ENCODE peak calls at places on chromosomes 13 and 19, in seven cellular contexts. Z is body of pancreas, S is fibroblast of lung, F is prostate gland, Y is H1, M is PC-3, I is IMR-90. H is an unnamed sample.

GRCh38 chr13:71320452-71320851 is 546.6 kb downstream of the DACH1 start:
- DNase-seq in S (peak; percentile 49), Z (no peak), Y (peak; percentile 51), I (peak; percentile 41), M (peak; percentile 38), F (no peak), H (no peak)

GRCh38 chr19:40273469-40274360 is 11.4 kb downstream of the AKT2 start:
- DNase-seq in I (no peak), F (no peak), Y (no peak), S (no peak), Z (no peak), M (no peak), H (no peak)

GRCh38 chr13:86757236-86757978 is 913.8 kb upstream of the SLITRK5 start:
- DNase-seq in Z (no peak), F (no peak), Y (peak; percentile 45), I (no peak), S (no peak), M (peak; percentile 82), H (no peak)

GRCh38 chr13:94524407-94524806 is 44.9 kb upstream of the DCT start:
- DNase-seq in Y (no peak), I (no peak), S (no peak), M (no peak), Z (no peak), F (no peak), H (no peak)

GRCh38 chr13:23934481-23934880 is 37.2 kb upstream of the C1QTNF9B start:
- DNase-seq in Y (no peak), F (no peak), S (peak; percentile 53), I (peak; percentile 18), M (no peak), Z (no peak), H (no peak)

GRCh38 chr13:30744686-30745085 is 9.3 kb downstream of the ALOX5AP start:
- DNase-seq in S (no peak), F (no peak), I (no peak), Z (no peak), M (no peak), Y (no peak), H (no peak)

GRCh38 chr13:85544756-85545155 is 254.5 kb downstream of the SLITRK6 start:
- DNase-seq in M (no peak), Y (no peak), I (no peak), F (no peak), Z (no peak), S (no peak), H (no peak)

GRCh38 chr19:46862974-46863632 is 2.3 kb downstream of the ARHGAP35 start:
- DNase-seq in Y (no peak), I (no peak), Z (no peak), S (no peak), M (no peak), F (no peak), H (no peak)

GRCh38 chr13:113732961-113733950 is 25.8 kb upstream of the TMEM255B start:
- DNase-seq in S (no peak), M (no peak), I (no peak), Z (no peak), Y (no peak), F (no peak), H (no peak)

GRCh38 chr13:79776538-79776937 is 295.6 kb downstream of the NDFIP2 start:
- DNase-seq in M (peak; percentile 6), Y (no peak), Z (no peak), I (peak; percentile 50), F (no peak), S (peak; percentile 59), H (no peak)

GRCh38 chr13:66154981-66155380 is 1075.2 kb downstream of the PCDH9 start:
- DNase-seq in I (peak; percentile 16), M (no peak), Y (no peak), Z (no peak), S (peak; percentile 5), F (no peak), H (no peak)

GRCh38 chr13:48154671-48155070 is 59.8 kb upstream of the MED4 start:
- DNase-seq in Y (no peak), I (no peak), M (no peak), S (no peak), Z (no peak), F (no peak), H (no peak)

GRCh38 chr19:45774765-45775164 is 5.7 kb upstream of the SIX5 start:
- DNase-seq in I (no peak), S (no peak), Y (peak; percentile 81), F (no peak), Z (peak; percentile 51), M (no peak), H (no peak)

GRCh38 chr19:51480590-51480989 is 2.3 kb downstream of the CEACAM18 start:
- DNase-seq in I (no peak), M (peak; percentile 57), Z (no peak), S (no peak), F (no peak), Y (no peak), H (no peak)

GRCh38 chr13:40599146-40599545 is 67.3 kb downstream of the FOXO1 start:
- DNase-seq in Z (no peak), Y (no peak), M (no peak), F (no peak), I (no peak), S (no peak), H (no peak)

GRCh38 chr19:18109731-18110671 is 12.4 kb downstream of the MAST3 start:
- DNase-seq in Z (peak; percentile 75), F (no peak), Y (peak; percentile 84), S (no peak), I (no peak), M (peak; percentile 29), H (peak; percentile 46)

GRCh38 chr19:7705387-7706187 is 3.7 kb upstream of the FCER2 start:
- DNase-seq in M (no peak), Y (no peak), S (no peak), F (peak; percentile 6), I (no peak), Z (peak; percentile 24), H (peak; percentile 39)

GRCh38 chr19:1809663-1810062 is 2.4 kb downstream of the ATP8B3 start:
- DNase-seq in F (no peak), M (no peak), Z (no peak), S (no peak), I (no peak), Y (no peak), H (no peak)

GRCh38 chr13:112664501-112665203 is 25.2 kb upstream of the ATP11A start:
- DNase-seq in F (no peak), I (peak; percentile 47), Z (no peak), S (no peak), M (no peak), Y (no peak), H (no peak)

GRCh38 chr13:28576037-28576436 is 81.1 kb upstream of the FLT1 start:
- DNase-seq in M (no peak), S (no peak), Z (no peak), Y (no peak), F (no peak), I (no peak), H (no peak)

GRCh38 chr19:57016491-57016890 is 103.3 kb upstream of the USP29 start:
- DNase-seq in Z (no peak), I (no peak), Y (no peak), M (no peak), F (no peak), S (no peak), H (no peak)

GRCh38 chr19:4760285-4760650 is 31.3 kb upstream of the FEM1A start:
- DNase-seq in Y (no peak), M (no peak), Z (peak; percentile 14), S (no peak), F (no peak), I (no peak), H (no peak)
- H3K4me3 ChIP-seq in Y (peak overlapping the region; percentile 53), M (peak overlapping the region; percentile 57), Z (no peak overlapping the region), S (no peak overlapping the region), F (no peak overlapping the region), I (no peak overlapping the region), H (no peak overlapping the region)

GRCh38 chr13:103531278-103531677 is 465.1 kb upstream of the SLC10A2 start:
- DNase-seq in F (no peak), I (no peak), M (no peak), S (no peak), Y (no peak), Z (no peak), H (no peak)

GRCh38 chr13:103521532-103521931 is 455.3 kb upstream of the SLC10A2 start:
- DNase-seq in Y (no peak), I (no peak), M (no peak), Z (no peak), F (no peak), S (no peak), H (no peak)

GRCh38 chr13:103523853-103524252 is 457.6 kb upstream of the SLC10A2 start:
- DNase-seq in M (no peak), I (no peak), F (no peak), Y (no peak), S (no peak), Z (no peak), H (no peak)

GRCh38 chr13:103528437-103528836 is 462.2 kb upstream of the SLC10A2 start:
- DNase-seq in M (no peak), S (no peak), Z (no peak), I (no peak), Y (no peak), F (no peak), H (no peak)

DNA sequence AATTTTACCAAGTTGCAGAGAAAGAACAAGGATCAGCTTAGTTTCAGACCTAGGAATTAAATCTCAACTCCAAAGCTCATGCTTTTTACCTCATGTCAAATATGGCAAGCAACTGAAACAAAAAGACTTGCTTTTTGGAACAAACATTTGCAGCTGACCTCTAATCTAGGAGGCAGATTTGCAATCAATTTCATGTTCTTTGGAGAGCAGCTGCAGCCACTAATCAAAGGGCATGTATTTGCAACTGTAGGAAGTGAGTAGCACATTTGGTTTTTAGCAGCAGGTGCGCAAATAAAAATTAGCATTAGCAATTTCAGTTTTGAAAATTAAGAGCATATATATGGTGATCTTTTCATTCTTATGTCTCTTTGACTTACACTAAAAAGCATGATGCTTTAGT is 459.3 kb upstream of the SLC10A2 start:
- DNase-seq in F (no peak), M (no peak), Y (no peak), S (no peak), Z (no peak), I (no peak), H (no peak)
- H3K9me3 ChIP-seq in F (no peaks in the 10 kb centered on the region), M (no peaks in the 10 kb centered on the region), Y (no peaks in the 10 kb centered on the region), S (no peaks in the 10 kb centered on the region), Z (no peaks in the 10 kb centered on the region), I (no peaks in the 10 kb centered on the region), H (no peaks in the 10 kb centered on the region)

GRCh38 chr13:21538753-21539152 is 65.2 kb downstream of the MICU2 start:
- DNase-seq in Z (no peak), M (no peak), Y (no peak), S (no peak), F (no peak), I (no peak), H (no peak)
- H3K27ac ChIP-seq in Z (no peak overlapping the region), M (no peak overlapping the region), Y (no peak overlapping the region), S (no peak overlapping the region), F (no peak overlapping the region), I (no peak overlapping the region), H (no peak overlapping the region)

DNA sequence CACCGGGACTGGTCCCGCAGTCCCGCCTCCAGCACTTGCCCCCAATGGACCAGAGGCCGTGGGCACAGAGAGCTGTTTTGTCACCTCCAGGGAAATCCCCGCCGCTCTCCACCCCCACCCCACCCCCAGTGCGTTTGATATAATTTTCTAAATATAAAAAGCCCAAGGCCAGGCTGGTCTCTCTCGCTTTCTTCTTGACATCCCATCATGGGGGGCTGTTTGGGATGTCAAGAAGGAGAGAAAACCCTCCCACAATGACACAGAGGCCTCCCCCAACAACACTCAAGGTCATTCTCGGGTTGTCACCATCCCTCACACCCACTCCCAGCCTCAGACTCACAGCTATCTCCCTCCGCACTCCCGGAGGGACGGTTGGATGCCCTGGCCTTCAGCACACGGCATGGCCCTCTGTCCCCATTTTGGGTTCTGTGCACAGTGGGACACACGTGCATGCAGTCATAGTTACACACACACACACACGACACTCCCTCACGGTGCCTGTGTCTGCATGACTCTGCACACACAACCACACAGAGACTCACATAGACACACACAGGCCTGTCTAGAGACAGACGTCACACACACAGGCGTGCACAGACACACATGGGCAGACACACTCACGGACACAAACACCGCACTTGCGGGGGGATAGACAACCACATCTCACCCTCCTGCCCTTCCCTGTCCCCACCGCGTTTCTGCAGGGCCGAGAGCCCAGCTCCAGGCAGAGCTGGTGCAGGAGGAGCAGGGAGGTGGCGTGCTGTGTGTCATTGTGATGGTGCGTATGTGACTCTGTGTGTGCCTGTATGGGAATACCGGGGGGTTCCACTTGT is 4.8 kb upstream of the NFIC start:
- DNase-seq in Z (peak; percentile 33), M (no peak), S (no peak), F (no peak), Y (no peak), I (no peak), H (peak; percentile 51)
- H3K4me3 ChIP-seq in Z (no peak overlapping the region), M (no peak overlapping the region), S (peak overlapping the region; percentile 71), F (peak overlapping the region; percentile 99), Y (no peak overlapping the region), I (peak overlapping the region; percentile 75), H (peak overlapping the region; percentile 99)